ENCODE peak calls at places on chromosomes 1 and 21, in four cellular contexts. U, G, D and F are unnamed samples.

GRCh38 chr1:39266269-39266668 is 61.8 kb downstream of the MACF1 start:
- DNase-seq in G (no peak), D (no peak), U (peak), F (no peak)

GRCh38 chr1:8720347-8720746 is 97.1 kb downstream of the RERE start:
- DNase-seq in D (no peak), U (no peak), G (no peak), F (no peak)

GRCh38 chr21:29473808-29474207 is 175.1 kb downstream of the BACH1 start:
- DNase-seq in G (no peak), D (no peak), U (no peak), F (no peak)

GRCh38 chr21:32653326-32653901 is 41.2 kb upstream of the CFAP298 start:
- DNase-seq in U (peak), D (no peak), G (no peak), F (peak)

GRCh38 chr21:41973427-41973831 is 19.6 kb upstream of the C2CD2 start:
- DNase-seq in U (no peak), D (no peak), G (no peak), F (no peak)

GRCh38 chr1:24928631-24929090 is 1.4 kb downstream of the RUNX3 start:
- DNase-seq in U (no peak), G (no peak), D (no peak), F (no peak)

GRCh38 chr21:16124397-16125130 is 394.8 kb downstream of the USP25 start:
- DNase-seq in D (no peak), G (no peak), U (peak), F (peak)

GRCh38 chr1:57796609-57797008 is 372.7 kb upstream of the DAB1 start:
- DNase-seq in U (peak), D (no peak), G (no peak), F (no peak)

GRCh38 chr1:77655431-77655974 is 27.0 kb downstream of the ZZZ3 start:
- DNase-seq in U (no peak), D (no peak), G (peak), F (no peak)

GRCh38 chr1:75079535-75080290 is 54.5 kb upstream of the LHX8 start:
- DNase-seq in D (no peak), U (no peak), G (peak), F (peak)